ENCODE peak calls at places on chromosome 22, in seven cellular contexts. M is effector CD4-positive, alpha-beta T cell; A is midbrain; J is NCI-H1417; S is cardiac fibroblast; C is BJ; O is RPMI8226. D is an unnamed sample.

GRCh38 chr22:40635940-40636379 is 559 bp downstream of the MRTFA start:
- DNase-seq in M (no peak), A (peak), J (no peak), S (no peak), C (no peak), O (peak), D (no peak)

GRCh38 chr22:49326558-49326957 is 501.1 kb downstream of the BRD1 start:
- DNase-seq in M (no peak), A (no peak), J (no peak), S (no peak), C (no peak), O (no peak), D (no peak)

GRCh38 chr22:17303840-17304779 is 65.2 kb upstream of the CECR2 start:
- DNase-seq in M (peak), A (no peak), J (no peak), S (no peak), C (no peak), O (no peak), D (no peak)

GRCh38 chr22:21571679-21572078 is 4.2 kb downstream of the UBE2L3 start:
- DNase-seq in M (no peak), A (no peak), J (no peak), S (no peak), C (no peak), O (no peak), D (no peak)

GRCh38 chr22:42688241-42688913 is 32.3 kb downstream of the A4GALT start:
- DNase-seq in M (no peak), A (peak), J (peak), S (peak), C (peak), O (no peak), D (no peak)

GRCh38 chr22:25546751-25547150 is 17.7 kb upstream of the GRK3 start:
- DNase-seq in M (no peak), A (no peak), J (peak), S (no peak), C (no peak), O (peak), D (no peak)

GRCh38 chr22:47442821-47443220 is 680.4 kb downstream of the TBC1D22A start:
- DNase-seq in M (no peak), A (no peak), J (no peak), S (no peak), C (no peak), O (no peak), D (no peak)

GRCh38 chr22:44723801-44724200 is 21.8 kb downstream of the PRR5 start:
- DNase-seq in M (no peak), A (no peak), J (peak), S (peak), C (no peak), O (peak), D (no peak)

GRCh38 chr22:50032109-50032871 is 19.7 kb upstream of the IL17REL start:
- DNase-seq in M (no peak), A (no peak), J (no peak), S (no peak), C (no peak), O (no peak), D (no peak)

GRCh38 chr22:19471572-19471971 is 7.4 kb downstream of the UFD1 start:
- DNase-seq in M (no peak), A (no peak), J (no peak), S (no peak), C (no peak), O (no peak), D (no peak)

GRCh38 chr22:19815093-19815822 is 39.4 kb downstream of the GNB1L start:
- DNase-seq in M (no peak), A (no peak), J (no peak), S (no peak), C (no peak), O (no peak), D (no peak)

GRCh38 chr22:38756631-38757463 is 1.0 kb upstream of the SUN2 start:
- DNase-seq in M (no peak), A (no peak), J (peak), S (no peak), C (no peak), O (no peak), D (no peak)

GRCh38 chr22:19136915-19137314 is 5.8 kb downstream of the TSSK2 start:
- DNase-seq in M (no peak), A (no peak), J (no peak), S (no peak), C (no peak), O (no peak), D (no peak)

GRCh38 chr22:43707650-43708049 is 104.5 kb downstream of the EFCAB6 start:
- DNase-seq in M (no peak), A (no peak), J (peak), S (no peak), C (no peak), O (no peak), D (no peak)

GRCh38 chr22:39090426-39091064 is 6.5 kb upstream of the APOBEC3H start:
- DNase-seq in M (peak), A (no peak), J (no peak), S (no peak), C (no peak), O (no peak), D (no peak)

GRCh38 chr22:32407936-32408335 is 4.1 kb downstream of the RTCB start:
- DNase-seq in M (no peak), A (no peak), J (no peak), S (no peak), C (no peak), O (peak), D (no peak)

GRCh38 chr22:48644108-48644507 is 1183.6 kb downstream of the BRD1 start:
- DNase-seq in M (no peak), A (no peak), J (no peak), S (no peak), C (no peak), O (peak), D (no peak)

GRCh38 chr22:21734540-21735197 is 925 bp downstream of the YPEL1 start:
- DNase-seq in M (no peak), A (no peak), J (peak), S (no peak), C (no peak), O (peak), D (no peak)

GRCh38 chr22:19522190-19522880 is 1.9 kb downstream of the CLDN5 start:
- DNase-seq in M (no peak), A (peak), J (peak), S (no peak), C (no peak), O (peak), D (no peak)

GRCh38 chr22:21657361-21658118 is 8.3 kb upstream of the PPIL2 start:
- DNase-seq in M (peak), A (no peak), J (peak), S (peak), C (no peak), O (peak), D (no peak)

GRCh38 chr22:46651316-46651715 is 31.1 kb downstream of the GRAMD4 start:
- DNase-seq in M (no peak), A (no peak), J (no peak), S (no peak), C (no peak), O (no peak), D (no peak)

GRCh38 chr22:37330200-37331033 is 48.1 kb downstream of the CYTH4 start:
- DNase-seq in M (no peak), A (peak), J (peak), S (peak), C (no peak), O (peak), D (peak)

GRCh38 chr22:36659762-36660509 is 43.6 kb downstream of the CACNG2 start:
- DNase-seq in M (no peak), A (peak), J (peak), S (peak), C (peak), O (peak), D (no peak)

GRCh38 chr22:22005945-22006595 is 23.5 kb upstream of the TOP3B start:
- DNase-seq in M (no peak), A (no peak), J (no peak), S (no peak), C (no peak), O (no peak), D (no peak)